ENCODE peak calls at places on chromosomes 11 and 22, in four cellular contexts. One of them, this sample, is unnamed.
A peak's percentile ranks its signal among the peaks of the same experiment; 100 is the strongest.

GRCh38 chr22:39716534-39716933 is 146.0 kb downstream of the CACNA1I start:
- DNase-seq in K562: no peak
- DNase-seq in GM12878: no peak
- DNase-seq in HepG2: no peak
- DNase-seq in this sample: no peak

GRCh38 chr11:110991621-110992355 is 253.7 kb upstream of the POU2AF2 start:
- DNase-seq in K562: no peak
- DNase-seq in GM12878: no peak
- DNase-seq in HepG2: no peak
- DNase-seq in this sample: no peak

GRCh38 chr11:35321532-35322320 is 97.6 kb downstream of the SLC1A2 start:
- DNase-seq in K562: no peak
- DNase-seq in GM12878: no peak
- DNase-seq in HepG2: no peak
- DNase-seq in this sample: no peak

GRCh38 chr22:48318575-48319320 is 1508.9 kb downstream of the BRD1 start:
- DNase-seq in K562: no peak
- DNase-seq in GM12878: no peak
- DNase-seq in HepG2: no peak
- DNase-seq in this sample: peak; percentile 4

GRCh38 chr22:34000879-34001526 is 80.7 kb upstream of the LARGE1 start:
- DNase-seq in K562: no peak
- DNase-seq in GM12878: no peak
- DNase-seq in HepG2: no peak
- DNase-seq in this sample: no peak

GRCh38 chr11:81237139-81237538 is 1496.5 kb downstream of the FAM181B start:
- DNase-seq in K562: no peak
- DNase-seq in GM12878: no peak
- DNase-seq in HepG2: peak; percentile 49
- DNase-seq in this sample: no peak

GRCh38 chr11:124868322-124869274 is 3.4 kb downstream of the ROBO3 start:
- DNase-seq in K562: no peak
- DNase-seq in GM12878: no peak
- DNase-seq in HepG2: no peak
- DNase-seq in this sample: peak; percentile 41

GRCh38 chr11:6191733-6192132 is 7.3 kb upstream of the OR52W1 start:
- DNase-seq in K562: no peak
- DNase-seq in GM12878: no peak
- DNase-seq in HepG2: no peak
- DNase-seq in this sample: no peak

GRCh38 chr11:35035894-35036408 is 103.0 kb upstream of the CD44 start:
- DNase-seq in K562: no peak
- DNase-seq in GM12878: peak; percentile 85
- DNase-seq in HepG2: no peak
- DNase-seq in this sample: no peak

GRCh38 chr22:41300661-41301060 is 664 bp upstream of the ZC3H7B start:
- DNase-seq in K562: no peak
- DNase-seq in GM12878: no peak
- DNase-seq in HepG2: no peak
- DNase-seq in this sample: no peak

GRCh38 chr11:62542750-62543567 is 3.6 kb downstream of the AHNAK start:
- DNase-seq in K562: peak; percentile 87
- DNase-seq in GM12878: peak; percentile 51
- DNase-seq in HepG2: no peak
- DNase-seq in this sample: peak; percentile 90

GRCh38 chr11:117392001-117392690 is 64.5 kb downstream of the CEP164 start:
- DNase-seq in K562: no peak
- DNase-seq in GM12878: no peak
- DNase-seq in HepG2: no peak
- DNase-seq in this sample: no peak

GRCh38 chr22:50105529-50106100 is 15.8 kb downstream of the MOV10L1 start:
- DNase-seq in K562: peak; percentile 38
- DNase-seq in GM12878: peak; percentile 33
- DNase-seq in HepG2: no peak
- DNase-seq in this sample: no peak

GRCh38 chr11:35126000-35126878 is 12.7 kb upstream of the CD44 start:
- DNase-seq in K562: no peak
- DNase-seq in GM12878: peak; percentile 88
- DNase-seq in HepG2: no peak
- DNase-seq in this sample: no peak

GRCh38 chr11:33017478-33017877 is 1.8 kb downstream of the DEPDC7 start:
- DNase-seq in K562: peak; percentile 31
- DNase-seq in GM12878: no peak
- DNase-seq in HepG2: peak; percentile 58
- DNase-seq in this sample: no peak

GRCh38 chr11:69557266-69557665 is 75.8 kb downstream of the LINC01488 start:
- DNase-seq in K562: no peak
- DNase-seq in GM12878: no peak
- DNase-seq in HepG2: no peak
- DNase-seq in this sample: no peak

GRCh38 chr22:50678218-50678650 is 5.6 kb downstream of the SHANK3 start:
- DNase-seq in K562: no peak
- DNase-seq in GM12878: no peak
- DNase-seq in HepG2: no peak
- DNase-seq in this sample: no peak

GRCh38 chr11:61974766-61975631 is 7.6 kb upstream of the FTH1 start:
- DNase-seq in K562: no peak
- DNase-seq in GM12878: no peak
- DNase-seq in HepG2: peak; percentile 81
- DNase-seq in this sample: no peak

GRCh38 chr11:9765320-9766101 is 101.6 kb downstream of the SWAP70 start:
- DNase-seq in K562: no peak
- DNase-seq in GM12878: no peak
- DNase-seq in HepG2: peak; percentile 92
- DNase-seq in this sample: peak; percentile 61

GRCh38 chr11:57792060-57792541 is 30.5 kb downstream of the CTNND1 start:
- DNase-seq in K562: no peak
- DNase-seq in GM12878: peak; percentile 93
- DNase-seq in HepG2: no peak
- DNase-seq in this sample: no peak

GRCh38 chr11:5242933-5243844 is 6.5 kb downstream of the HBG1 start:
- DNase-seq in K562: peak; percentile 59
- DNase-seq in GM12878: no peak
- DNase-seq in HepG2: no peak
- DNase-seq in this sample: no peak

GRCh38 chr22:43828711-43829447 is 16.8 kb upstream of the EFCAB6 start:
- DNase-seq in K562: no peak
- DNase-seq in GM12878: no peak
- DNase-seq in HepG2: no peak
- DNase-seq in this sample: peak; percentile 48

GRCh38 chr11:19962795-19963163 is 197.5 kb downstream of the DBX1 start:
- DNase-seq in K562: no peak
- DNase-seq in GM12878: no peak
- DNase-seq in HepG2: no peak
- DNase-seq in this sample: no peak

GRCh38 chr11:15965562-15966250 is 390.6 kb downstream of the SOX6 start:
- DNase-seq in K562: no peak
- DNase-seq in GM12878: no peak
- DNase-seq in HepG2: no peak
- DNase-seq in this sample: no peak

GRCh38 chr22:45996241-45997076 is 19.5 kb upstream of the WNT7B start:
- DNase-seq in K562: no peak
- DNase-seq in GM12878: no peak
- DNase-seq in HepG2: no peak
- DNase-seq in this sample: no peak

GRCh38 chr22:36730176-36730858 is 26.8 kb upstream of the CACNG2 start:
- DNase-seq in K562: no peak
- DNase-seq in GM12878: no peak
- DNase-seq in HepG2: no peak
- DNase-seq in this sample: no peak

GRCh38 chr11:79667377-79667776 is 226.5 kb upstream of the TENM4 start:
- DNase-seq in K562: no peak
- DNase-seq in GM12878: no peak
- DNase-seq in HepG2: no peak
- DNase-seq in this sample: no peak

GRCh38 chr22:28239941-28240340 is 320.9 kb upstream of the PITPNB start:
- DNase-seq in K562: no peak
- DNase-seq in GM12878: no peak
- DNase-seq in HepG2: no peak
- DNase-seq in this sample: no peak

GRCh38 chr22:19679476-19680099 is 34.7 kb upstream of the SEPTIN5 start:
- DNase-seq in K562: peak; percentile 94
- DNase-seq in GM12878: no peak
- DNase-seq in HepG2: no peak
- DNase-seq in this sample: peak; percentile 91

GRCh38 chr11:96045622-96046456 is 121.9 kb upstream of the MTMR2 start:
- DNase-seq in K562: no peak
- DNase-seq in GM12878: no peak
- DNase-seq in HepG2: no peak
- DNase-seq in this sample: peak; percentile 64

GRCh38 chr11:79366218-79366617 is 74.6 kb downstream of the TENM4 start:
- DNase-seq in K562: no peak
- DNase-seq in GM12878: no peak
- DNase-seq in HepG2: no peak
- DNase-seq in this sample: no peak

GRCh38 chr11:66363187-66363601 is 8.4 kb downstream of the SLC29A2 start:
- DNase-seq in K562: peak; percentile 7
- DNase-seq in GM12878: no peak
- DNase-seq in HepG2: no peak
- DNase-seq in this sample: no peak

GRCh38 chr11:132114743-132115142 is 744.3 kb downstream of the NTM start:
- DNase-seq in K562: no peak
- DNase-seq in GM12878: no peak
- DNase-seq in HepG2: no peak
- DNase-seq in this sample: no peak

GRCh38 chr11:776459-777287 is 614 bp downstream of the GATD1 start:
- DNase-seq in K562: peak; percentile 79
- DNase-seq in GM12878: no peak
- DNase-seq in HepG2: no peak
- DNase-seq in this sample: peak; percentile 73

GRCh38 chr22:21990449-21991308 is 8.1 kb upstream of the TOP3B start:
- DNase-seq in K562: peak; percentile 56
- DNase-seq in GM12878: no peak
- DNase-seq in HepG2: no peak
- DNase-seq in this sample: no peak

GRCh38 chr11:44528581-44528980 is 36.9 kb upstream of the CD82 start:
- DNase-seq in K562: no peak
- DNase-seq in GM12878: no peak
- DNase-seq in HepG2: no peak
- DNase-seq in this sample: no peak

GRCh38 chr11:44528103-44528502 is 37.4 kb upstream of the CD82 start:
- DNase-seq in K562: peak; percentile 58
- DNase-seq in GM12878: no peak
- DNase-seq in HepG2: no peak
- DNase-seq in this sample: no peak

GRCh38 chr11:44526438-44526837 is 39.0 kb upstream of the CD82 start:
- DNase-seq in K562: no peak
- DNase-seq in GM12878: no peak
- DNase-seq in HepG2: no peak
- DNase-seq in this sample: no peak

GRCh38 chr11:44525473-44526252 is 39.8 kb upstream of the CD82 start:
- DNase-seq in K562: no peak
- DNase-seq in GM12878: no peak
- DNase-seq in HepG2: no peak
- DNase-seq in this sample: no peak

GRCh38 chr11:44527476-44527875 is 38.0 kb upstream of the CD82 start:
- DNase-seq in K562: no peak
- DNase-seq in GM12878: no peak
- DNase-seq in HepG2: no peak
- DNase-seq in this sample: no peak
- TF ChIP-seq CREB1 in K562: no peak
- TF ChIP-seq CREB1 in GM12878: no peak
- TF ChIP-seq CREB1 in HepG2: no peak
- TF ChIP-seq CREB1 in this sample: no peak

DNA sequence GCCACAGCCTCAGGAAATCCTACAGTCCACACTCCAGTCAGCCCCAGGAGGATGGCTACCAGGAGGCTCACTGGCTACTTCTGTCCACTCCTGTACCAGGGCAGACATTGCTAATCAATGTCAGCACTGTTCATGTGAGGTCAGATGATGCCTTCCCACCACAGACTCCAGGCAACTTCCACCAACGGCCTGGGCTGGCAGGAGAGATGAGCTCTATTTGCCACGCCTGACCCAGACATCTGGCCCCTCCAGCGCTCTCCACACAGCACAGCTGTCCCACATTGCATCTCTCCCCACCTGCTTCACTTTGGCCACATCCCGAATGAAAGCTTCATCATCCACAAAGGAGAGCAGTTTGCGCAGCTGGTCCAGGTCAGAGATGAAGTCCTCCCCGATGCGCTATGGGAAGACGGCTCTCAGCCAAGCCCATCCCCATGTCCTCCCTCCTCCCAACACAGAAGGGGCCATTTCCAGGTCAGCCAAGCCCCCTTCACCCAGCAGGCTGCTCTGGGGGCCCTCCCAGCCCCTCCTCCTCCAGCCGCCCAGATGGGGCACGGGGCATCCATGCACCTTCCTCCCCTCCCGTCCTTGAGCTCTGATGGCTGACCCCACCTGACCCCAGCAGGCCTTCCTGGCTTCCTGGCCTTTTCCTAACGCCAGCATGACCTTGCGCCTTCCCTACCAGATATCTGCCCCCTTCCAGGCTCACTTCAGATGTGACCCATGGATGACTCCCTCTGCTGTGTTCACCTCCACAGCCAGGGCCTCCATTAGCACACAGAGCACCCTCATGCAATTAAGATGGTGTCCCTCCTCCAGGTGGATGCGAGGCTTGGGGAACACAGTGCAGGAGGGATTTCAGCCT is 7.4 kb downstream of the PYGM start:
- DNase-seq in K562: no peak
- DNase-seq in GM12878: no peak
- DNase-seq in HepG2: no peak
- DNase-seq in this sample: no peak
- TF ChIP-seq ATF2 in K562: no peak
- TF ChIP-seq ATF2 in GM12878: no peak
- TF ChIP-seq ATF2 in HepG2: no peak
- TF ChIP-seq ATF2 in this sample: no peak

DNA sequence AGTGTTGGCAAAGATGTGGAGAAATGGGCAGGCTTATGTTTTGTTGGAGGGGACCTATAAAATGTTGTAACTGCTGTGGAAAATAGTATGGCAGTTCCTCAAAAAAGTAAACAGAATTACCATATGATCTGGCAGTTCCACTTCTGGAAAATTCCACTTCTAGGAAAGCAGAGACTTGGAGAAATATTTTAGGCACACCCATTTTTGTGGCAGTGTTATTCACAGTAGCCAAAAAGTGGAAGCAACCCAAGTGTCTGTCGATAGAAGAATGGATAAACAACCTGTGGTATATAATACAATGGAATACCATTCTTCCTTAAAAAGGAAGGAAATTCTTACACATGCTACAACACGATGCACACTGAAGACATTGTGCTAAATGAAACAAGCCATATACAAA is 57.0 kb upstream of the ADORA2A start:
- DNase-seq in K562: no peak
- DNase-seq in GM12878: no peak
- DNase-seq in HepG2: no peak
- DNase-seq in this sample: no peak
- TF ChIP-seq NR2C2 in K562: no peak
- TF ChIP-seq NR2C2 in GM12878: no peak
- TF ChIP-seq NR2C2 in HepG2: no peak
- TF ChIP-seq NR2C2 in this sample: no peak

GRCh38 chr11:107593941-107594340 is 3.0 kb downstream of the ELMOD1 start:
- DNase-seq in K562: no peak
- DNase-seq in GM12878: no peak
- DNase-seq in HepG2: no peak
- DNase-seq in this sample: peak; percentile 21

GRCh38 chr11:107592813-107593212 is 1.9 kb downstream of the ELMOD1 start:
- DNase-seq in K562: no peak
- DNase-seq in GM12878: no peak
- DNase-seq in HepG2: no peak
- DNase-seq in this sample: no peak

GRCh38 chr11:107598225-107599139 is 7.5 kb downstream of the ELMOD1 start:
- DNase-seq in K562: no peak
- DNase-seq in GM12878: no peak
- DNase-seq in HepG2: no peak
- DNase-seq in this sample: peak; percentile 64
- TF ChIP-seq CREB1 in K562: no peak
- TF ChIP-seq CREB1 in GM12878: no peak
- TF ChIP-seq CREB1 in HepG2: no peak
- TF ChIP-seq CREB1 in this sample: no peak